ENCODE peak calls at places on chromosomes 2 and 18, in four cellular contexts. Z, S, F and Y are unnamed samples.
A peak's percentile ranks its signal among the peaks of the same experiment; 100 is the strongest.

GRCh38 chr2:64414736-64415435 is 39.1 kb upstream of the LGALSL start:
- DNase-seq in Z (no peak), S (no peak), F (no peak), Y (no peak)

GRCh38 chr2:17282826-17283225 is 235.4 kb downstream of the RAD51AP2 start:
- DNase-seq in Z (no peak), S (no peak), F (no peak), Y (no peak)

GRCh38 chr2:64277101-64277849 is 133.1 kb upstream of the PELI1 start:
- DNase-seq in Z (no peak), S (no peak), F (no peak), Y (no peak)

GRCh38 chr2:110877031-110877827 is 144.9 kb downstream of the ACOXL start:
- DNase-seq in Z (no peak), S (no peak), F (no peak), Y (no peak)

GRCh38 chr2:65031341-65032015 is 24.7 kb upstream of the CEP68 start:
- DNase-seq in Z (no peak), S (peak; percentile 65), F (peak; percentile 21), Y (peak; percentile 89)

GRCh38 chr2:55743583-55743982 is 49.9 kb upstream of the PNPT1 start:
- DNase-seq in Z (no peak), S (peak; percentile 7), F (peak; percentile 46), Y (no peak)

GRCh38 chr2:174527959-174528358 is 41.1 kb upstream of the GPR155 start:
- DNase-seq in Z (no peak), S (no peak), F (no peak), Y (no peak)

GRCh38 chr2:45345331-45346305 is 265.4 kb downstream of the SRBD1 start:
- DNase-seq in Z (no peak), S (no peak), F (no peak), Y (no peak)

GRCh38 chr2:239893236-239893515 is 132.0 kb downstream of the NDUFA10 start:
- DNase-seq in Z (no peak), S (no peak), F (no peak), Y (peak; percentile 35)

GRCh38 chr2:56729212-56729611 is 545.4 kb downstream of the CCDC85A start:
- DNase-seq in Z (no peak), S (no peak), F (peak; percentile 21), Y (no peak)

GRCh38 chr18:12278153-12278764 is 24.1 kb downstream of the CIDEA start:
- DNase-seq in Z (no peak), S (peak; percentile 14), F (no peak), Y (no peak)

GRCh38 chr2:161005170-161005569 is 155.1 kb upstream of the TANK start:
- DNase-seq in Z (no peak), S (peak; percentile 8), F (no peak), Y (no peak)

GRCh38 chr18:66646622-66647021 is 42.7 kb upstream of the CDH19 start:
- DNase-seq in Z (no peak), S (no peak), F (peak; percentile 3), Y (no peak)

GRCh38 chr2:188079176-188079575 is 212.5 kb upstream of the GULP1 start:
- DNase-seq in Z (no peak), S (no peak), F (peak; percentile 59), Y (no peak)

GRCh38 chr2:10317646-10318045 is 14.9 kb downstream of the HPCAL1 start:
- DNase-seq in Z (no peak), S (no peak), F (no peak), Y (no peak)

GRCh38 chr2:183242937-183243336 is 118.7 kb downstream of the NUP35 start:
- DNase-seq in Z (no peak), S (no peak), F (peak; percentile 14), Y (no peak)

GRCh38 chr2:236209535-236209934 is 41.3 kb upstream of the GBX2 start:
- DNase-seq in Z (no peak), S (no peak), F (no peak), Y (no peak)

GRCh38 chr18:78974115-78974740 is 5.4 kb upstream of the SALL3 start:
- DNase-seq in Z (no peak), S (no peak), F (no peak), Y (no peak)
- H3K4me3 ChIP-seq in Z (no peak overlapping the region), S (no peak overlapping the region), F (no peak overlapping the region), Y (no peak overlapping the region)

GRCh38 chr18:13562494-13563029 is 163.8 kb downstream of the FAM210A start:
- DNase-seq in Z (peak; percentile 81), S (peak; percentile 93), F (no peak), Y (no peak)
- H3K4me3 ChIP-seq in Z (no peak overlapping the region), S (peak overlapping the region; percentile 28), F (no peak overlapping the region), Y (no peak overlapping the region)

DNA sequence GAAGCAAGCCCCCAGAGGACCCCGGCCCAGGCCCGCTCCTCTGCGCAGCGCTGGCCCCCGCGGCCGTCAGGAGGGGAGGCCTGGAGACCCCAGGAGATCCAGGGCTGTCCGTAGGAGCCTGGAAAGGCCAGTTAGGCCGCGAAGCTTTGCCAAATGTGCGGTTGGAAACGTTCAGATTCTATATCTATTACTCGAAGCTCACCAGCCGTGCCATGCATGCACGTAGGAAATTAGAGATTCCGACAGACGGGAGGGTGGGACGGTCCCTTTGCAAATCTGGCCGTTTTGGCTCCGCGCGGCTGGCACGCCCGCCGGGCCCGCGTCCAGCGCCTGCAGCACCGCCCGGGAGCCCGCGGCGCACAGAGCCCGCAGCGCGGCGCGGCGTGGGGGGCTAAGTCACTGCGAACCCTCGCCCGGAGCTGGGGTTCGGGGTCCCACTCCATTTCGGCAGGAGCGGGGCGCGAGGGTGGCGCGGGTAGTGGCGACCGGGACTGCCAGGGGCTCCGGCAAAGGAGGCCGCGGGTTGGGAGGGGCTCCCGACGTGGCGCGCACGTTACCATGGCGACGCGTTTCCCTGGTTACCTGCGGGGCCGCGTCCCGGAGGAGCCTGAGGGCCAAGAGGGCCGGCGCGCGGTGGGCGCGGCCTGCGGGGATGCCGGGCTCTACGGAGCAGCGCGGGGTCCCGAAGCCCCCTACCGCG is 488.6 kb upstream of the SMIM21 start:
- DNase-seq in Z (no peak), S (no peak), F (peak; percentile 8), Y (no peak)
- H3K4me3 ChIP-seq in Z (no peak overlapping the region), S (no peak overlapping the region), F (no peak overlapping the region), Y (no peak overlapping the region)

DNA sequence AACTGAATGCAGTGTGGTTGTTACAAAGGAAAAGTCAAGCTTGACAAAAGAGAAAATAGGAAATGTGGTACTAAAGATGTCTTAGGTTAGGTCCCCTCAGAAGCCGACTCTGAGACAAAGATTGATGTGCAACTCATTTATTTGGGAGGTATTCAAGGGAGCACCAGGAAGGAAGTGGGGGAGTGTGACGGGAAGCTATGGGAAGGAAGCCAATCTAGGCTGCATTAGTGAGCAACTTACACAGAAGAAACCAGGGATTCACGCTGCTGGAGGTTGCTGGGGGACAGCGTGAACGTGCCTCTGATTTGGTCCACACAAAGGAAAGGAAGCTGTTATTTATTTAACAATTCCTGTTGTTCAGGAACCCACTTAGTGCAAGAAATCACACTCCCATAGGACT is 127.8 kb upstream of the LINC00305 start:
- DNase-seq in Z (no peak), S (no peak), F (peak; percentile 26), Y (no peak)
- H3K4me3 ChIP-seq in Z (no peak overlapping the region), S (no peak overlapping the region), F (no peak overlapping the region), Y (no peak overlapping the region)

GRCh38 chr2:196226058-196226747 is 54.8 kb upstream of the STK17B start:
- DNase-seq in Z (no peak), S (no peak), F (no peak), Y (no peak)

GRCh38 chr2:196230460-196230859 is 59.1 kb upstream of the STK17B start:
- DNase-seq in Z (no peak), S (no peak), F (no peak), Y (no peak)

GRCh38 chr2:196230051-196230450 is 58.7 kb upstream of the STK17B start:
- DNase-seq in Z (no peak), S (no peak), F (no peak), Y (no peak)

GRCh38 chr2:196225213-196225612 is 53.8 kb upstream of the STK17B start:
- DNase-seq in Z (no peak), S (no peak), F (peak; percentile 37), Y (no peak)

GRCh38 chr2:196229013-196229412 is 57.6 kb upstream of the STK17B start:
- DNase-seq in Z (no peak), S (no peak), F (no peak), Y (no peak)
- H3K4me3 ChIP-seq in Z (no peak overlapping the region), S (no peak overlapping the region), F (no peak overlapping the region), Y (no peak overlapping the region)

GRCh38 chr2:5720426-5720825 is 28.2 kb downstream of the SOX11 start:
- DNase-seq in Z (no peak), S (no peak), F (no peak), Y (no peak)
- H3K4me3 ChIP-seq in Z (no peak overlapping the region), S (no peak overlapping the region), F (no peak overlapping the region), Y (no peak overlapping the region)

DNA sequence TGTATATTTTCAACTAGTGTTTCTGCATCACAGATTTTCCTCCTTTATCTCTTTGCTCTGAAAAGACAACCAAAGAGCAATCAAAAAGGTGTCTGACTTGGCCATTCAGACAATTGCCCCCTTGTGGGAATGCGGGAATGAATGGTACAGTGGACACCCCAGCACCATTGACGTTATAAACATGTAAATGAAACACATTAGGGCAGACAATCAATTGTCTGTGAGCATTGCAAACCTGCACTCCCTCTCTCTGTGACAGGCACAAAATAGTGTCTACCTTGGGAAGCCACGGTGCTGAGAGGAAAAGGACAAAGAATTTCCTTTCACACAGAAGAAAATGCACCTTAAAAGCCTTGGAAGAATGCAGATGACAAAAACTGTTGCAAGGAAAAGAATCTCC is 8.0 kb downstream of the ZEB2 start:
- DNase-seq in Z (no peak), S (no peak), F (no peak), Y (no peak)
- H3K4me3 ChIP-seq in Z (no peak overlapping the region), S (no peak overlapping the region), F (no peak overlapping the region), Y (no peak overlapping the region)